ENCODE peak calls at places on chromosomes 5 and 9, in four cellular contexts. One of them, this sample, is unnamed.

GRCh38 chr9:16704489-16705111 is 165.9 kb downstream of the BNC2 start:
- DNase-seq in Peyer's patch: no peak
- DNase-seq in effector memory CD4-positive, alpha-beta T cell: no peak
- DNase-seq in heart right ventricle: peak; percentile 24
- DNase-seq in this sample: no peak

GRCh38 chr9:108869092-108869725 is 7.1 kb downstream of the ACTL7A start:
- DNase-seq in effector memory CD4-positive, alpha-beta T cell: no peak
- DNase-seq in heart right ventricle: no peak
- DNase-seq in Peyer's patch: no peak
- DNase-seq in this sample: no peak

GRCh38 chr5:149930060-149930753 is 14.4 kb downstream of the PDE6A start:
- DNase-seq in Peyer's patch: no peak
- DNase-seq in effector memory CD4-positive, alpha-beta T cell: no peak
- DNase-seq in heart right ventricle: no peak
- DNase-seq in this sample: no peak

GRCh38 chr5:139138790-139139189 is 59.4 kb downstream of the SIL1 start:
- DNase-seq in effector memory CD4-positive, alpha-beta T cell: no peak
- DNase-seq in heart right ventricle: peak; percentile 28
- DNase-seq in Peyer's patch: no peak
- DNase-seq in this sample: peak; percentile 11

GRCh38 chr9:98430535-98430934 is 175.1 kb upstream of the TBC1D2 start:
- DNase-seq in heart right ventricle: no peak
- DNase-seq in Peyer's patch: no peak
- DNase-seq in effector memory CD4-positive, alpha-beta T cell: no peak
- DNase-seq in this sample: no peak

GRCh38 chr9:107638922-107639321 is 149.4 kb upstream of the KLF4 start:
- DNase-seq in Peyer's patch: peak; percentile 74
- DNase-seq in heart right ventricle: peak; percentile 85
- DNase-seq in effector memory CD4-positive, alpha-beta T cell: no peak
- DNase-seq in this sample: no peak

GRCh38 chr5:26148569-26149107 is 889.7 kb downstream of the CDH9 start:
- DNase-seq in effector memory CD4-positive, alpha-beta T cell: no peak
- DNase-seq in Peyer's patch: no peak
- DNase-seq in heart right ventricle: no peak
- DNase-seq in this sample: no peak

GRCh38 chr5:45695011-45695667 is 1.0 kb downstream of the HCN1 start:
- DNase-seq in Peyer's patch: no peak
- DNase-seq in effector memory CD4-positive, alpha-beta T cell: no peak
- DNase-seq in heart right ventricle: no peak
- DNase-seq in this sample: no peak

GRCh38 chr9:130139251-130139650 is 33.0 kb upstream of the NCS1 start:
- DNase-seq in Peyer's patch: no peak
- DNase-seq in heart right ventricle: no peak
- DNase-seq in effector memory CD4-positive, alpha-beta T cell: no peak
- DNase-seq in this sample: no peak

GRCh38 chr9:133810556-133811195 is 72.5 kb upstream of the SARDH start:
- DNase-seq in Peyer's patch: no peak
- DNase-seq in effector memory CD4-positive, alpha-beta T cell: no peak
- DNase-seq in heart right ventricle: no peak
- DNase-seq in this sample: no peak

GRCh38 chr9:23434654-23435053 is 391.4 kb downstream of the ELAVL2 start:
- DNase-seq in effector memory CD4-positive, alpha-beta T cell: no peak
- DNase-seq in Peyer's patch: no peak
- DNase-seq in heart right ventricle: no peak
- DNase-seq in this sample: no peak

GRCh38 chr5:126971455-126972019 is 58.8 kb downstream of the MARCHF3 start:
- DNase-seq in heart right ventricle: peak; percentile 29
- DNase-seq in effector memory CD4-positive, alpha-beta T cell: no peak
- DNase-seq in Peyer's patch: no peak
- DNase-seq in this sample: no peak

DNA sequence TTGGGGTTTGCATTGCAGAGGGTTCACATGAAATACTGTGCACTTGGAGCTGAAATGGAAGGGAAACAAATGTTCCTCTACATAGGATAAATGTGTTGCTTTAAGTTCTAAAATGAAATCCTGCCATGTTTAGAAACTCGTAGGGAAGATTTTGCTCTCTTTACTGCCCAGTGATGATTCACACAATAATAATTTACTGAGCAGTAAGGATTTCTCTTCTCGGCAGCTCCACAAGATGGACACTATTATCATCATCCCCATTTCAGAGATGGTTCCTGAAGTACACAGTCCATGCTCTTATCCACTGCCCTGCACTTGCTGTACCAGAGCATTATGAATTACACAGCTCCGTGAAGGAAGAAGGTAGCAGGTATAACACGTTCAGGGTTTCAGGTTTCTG is 4.1 kb downstream of the HACD4 start:
- DNase-seq in heart right ventricle: no peak
- DNase-seq in Peyer's patch: no peak
- DNase-seq in effector memory CD4-positive, alpha-beta T cell: no peak
- DNase-seq in this sample: no peak
- H3K27ac ChIP-seq in heart right ventricle: no peak overlapping the region
- H3K27ac ChIP-seq in Peyer's patch: no peak overlapping the region
- H3K27ac ChIP-seq in effector memory CD4-positive, alpha-beta T cell: no peak overlapping the region
- H3K27ac ChIP-seq in this sample: no peak overlapping the region

GRCh38 chr5:118554241-118554640 is 434.1 kb downstream of the DTWD2 start:
- DNase-seq in effector memory CD4-positive, alpha-beta T cell: no peak
- DNase-seq in Peyer's patch: no peak
- DNase-seq in heart right ventricle: no peak
- DNase-seq in this sample: no peak

GRCh38 chr5:118553662-118554061 is 434.7 kb downstream of the DTWD2 start:
- DNase-seq in effector memory CD4-positive, alpha-beta T cell: no peak
- DNase-seq in heart right ventricle: peak; percentile 60
- DNase-seq in Peyer's patch: no peak
- DNase-seq in this sample: no peak

GRCh38 chr5:118558871-118559270 is 429.5 kb downstream of the DTWD2 start:
- DNase-seq in effector memory CD4-positive, alpha-beta T cell: no peak
- DNase-seq in Peyer's patch: no peak
- DNase-seq in heart right ventricle: no peak
- DNase-seq in this sample: no peak

GRCh38 chr5:118554991-118555390 is 433.4 kb downstream of the DTWD2 start:
- DNase-seq in effector memory CD4-positive, alpha-beta T cell: no peak
- DNase-seq in Peyer's patch: no peak
- DNase-seq in heart right ventricle: no peak
- DNase-seq in this sample: no peak

GRCh38 chr5:118557103-118557805 is 431.1 kb downstream of the DTWD2 start:
- DNase-seq in heart right ventricle: no peak
- DNase-seq in effector memory CD4-positive, alpha-beta T cell: no peak
- DNase-seq in Peyer's patch: no peak
- DNase-seq in this sample: no peak
- H3K27ac ChIP-seq in heart right ventricle: no peak overlapping the region
- H3K27ac ChIP-seq in effector memory CD4-positive, alpha-beta T cell: no peak overlapping the region
- H3K27ac ChIP-seq in Peyer's patch: no peak overlapping the region
- H3K27ac ChIP-seq in this sample: no peak overlapping the region

GRCh38 chr5:35129276-35129675 is 81.5 kb upstream of the AGXT2 start:
- DNase-seq in effector memory CD4-positive, alpha-beta T cell: no peak
- DNase-seq in Peyer's patch: no peak
- DNase-seq in heart right ventricle: no peak
- DNase-seq in this sample: no peak
- H3K27ac ChIP-seq in effector memory CD4-positive, alpha-beta T cell: no peak overlapping the region
- H3K27ac ChIP-seq in Peyer's patch: no peak overlapping the region
- H3K27ac ChIP-seq in heart right ventricle: no peak overlapping the region
- H3K27ac ChIP-seq in this sample: no peak overlapping the region

GRCh38 chr5:55426455-55426854 is 108.3 kb downstream of the PLPP1 start:
- DNase-seq in effector memory CD4-positive, alpha-beta T cell: no peak
- DNase-seq in heart right ventricle: no peak
- DNase-seq in Peyer's patch: no peak
- DNase-seq in this sample: no peak
- H3K27ac ChIP-seq in effector memory CD4-positive, alpha-beta T cell: no peak overlapping the region
- H3K27ac ChIP-seq in heart right ventricle: peak overlapping the region; percentile 61
- H3K27ac ChIP-seq in Peyer's patch: no peak overlapping the region
- H3K27ac ChIP-seq in this sample: no peak overlapping the region